ENCODE peak calls at places on chromosomes 1 and 21, in eight cellular contexts. One of them, this sample, is unnamed.

GRCh38 chr1:152110860-152111514 is 4.3 kb downstream of the TCHH start:
- DNase-seq in OCI-LY7: no peak
- DNase-seq in upper lobe of right lung: peak; percentile 67
- DNase-seq in cardiac muscle cell: peak; percentile 61
- DNase-seq in MM.1S: peak; percentile 54
- DNase-seq in heart right ventricle: peak; percentile 18
- DNase-seq in colonic mucosa: peak; percentile 50
- DNase-seq in stomach: no peak
- DNase-seq in this sample: no peak

GRCh38 chr1:115432061-115432460 is 94.0 kb upstream of the NGF start:
- DNase-seq in upper lobe of right lung: no peak
- DNase-seq in OCI-LY7: no peak
- DNase-seq in cardiac muscle cell: peak; percentile 78
- DNase-seq in heart right ventricle: no peak
- DNase-seq in colonic mucosa: no peak
- DNase-seq in stomach: no peak
- DNase-seq in MM.1S: no peak
- DNase-seq in this sample: no peak

GRCh38 chr1:117795190-117795589 is 134.2 kb downstream of the GDAP2 start:
- DNase-seq in stomach: no peak
- DNase-seq in upper lobe of right lung: no peak
- DNase-seq in colonic mucosa: no peak
- DNase-seq in MM.1S: no peak
- DNase-seq in OCI-LY7: no peak
- DNase-seq in heart right ventricle: peak; percentile 22
- DNase-seq in cardiac muscle cell: peak; percentile 70
- DNase-seq in this sample: no peak

GRCh38 chr21:37153193-37153934 is 80.3 kb downstream of the TTC3 start:
- DNase-seq in upper lobe of right lung: no peak
- DNase-seq in OCI-LY7: no peak
- DNase-seq in cardiac muscle cell: peak; percentile 88
- DNase-seq in colonic mucosa: peak; percentile 40
- DNase-seq in heart right ventricle: no peak
- DNase-seq in stomach: no peak
- DNase-seq in MM.1S: no peak
- DNase-seq in this sample: no peak

GRCh38 chr1:169236143-169236542 is 129.7 kb downstream of the ATP1B1 start:
- DNase-seq in MM.1S: no peak
- DNase-seq in OCI-LY7: no peak
- DNase-seq in heart right ventricle: no peak
- DNase-seq in colonic mucosa: no peak
- DNase-seq in upper lobe of right lung: no peak
- DNase-seq in stomach: no peak
- DNase-seq in cardiac muscle cell: peak; percentile 40
- DNase-seq in this sample: no peak

GRCh38 chr1:35406103-35406502 is 137.6 kb downstream of the ZMYM4 start:
- DNase-seq in MM.1S: no peak
- DNase-seq in heart right ventricle: no peak
- DNase-seq in cardiac muscle cell: no peak
- DNase-seq in stomach: no peak
- DNase-seq in colonic mucosa: no peak
- DNase-seq in upper lobe of right lung: no peak
- DNase-seq in OCI-LY7: no peak
- DNase-seq in this sample: no peak

GRCh38 chr1:3604468-3604974 is 6.8 kb downstream of the MEGF6 start:
- DNase-seq in heart right ventricle: no peak
- DNase-seq in stomach: no peak
- DNase-seq in OCI-LY7: no peak
- DNase-seq in cardiac muscle cell: no peak
- DNase-seq in upper lobe of right lung: no peak
- DNase-seq in MM.1S: no peak
- DNase-seq in colonic mucosa: no peak
- DNase-seq in this sample: no peak

GRCh38 chr1:89780721-89781120 is 40.1 kb upstream of the LRRC8D start:
- DNase-seq in heart right ventricle: no peak
- DNase-seq in cardiac muscle cell: peak; percentile 47
- DNase-seq in MM.1S: peak; percentile 26
- DNase-seq in upper lobe of right lung: no peak
- DNase-seq in stomach: no peak
- DNase-seq in OCI-LY7: peak; percentile 60
- DNase-seq in colonic mucosa: no peak
- DNase-seq in this sample: peak; percentile 39

GRCh38 chr1:44545961-44546360 is 128.3 kb downstream of the TMEM53 start:
- DNase-seq in stomach: no peak
- DNase-seq in heart right ventricle: no peak
- DNase-seq in MM.1S: no peak
- DNase-seq in upper lobe of right lung: no peak
- DNase-seq in OCI-LY7: no peak
- DNase-seq in cardiac muscle cell: no peak
- DNase-seq in colonic mucosa: no peak
- DNase-seq in this sample: no peak

GRCh38 chr1:204637985-204638356 is 47.6 kb downstream of the LRRN2 start:
- DNase-seq in cardiac muscle cell: no peak
- DNase-seq in upper lobe of right lung: no peak
- DNase-seq in heart right ventricle: no peak
- DNase-seq in colonic mucosa: peak; percentile 27
- DNase-seq in stomach: no peak
- DNase-seq in OCI-LY7: no peak
- DNase-seq in MM.1S: no peak
- DNase-seq in this sample: no peak

GRCh38 chr1:174902531-174903099 is 97.1 kb upstream of the CACYBP start:
- DNase-seq in colonic mucosa: no peak
- DNase-seq in heart right ventricle: no peak
- DNase-seq in cardiac muscle cell: no peak
- DNase-seq in MM.1S: no peak
- DNase-seq in OCI-LY7: no peak
- DNase-seq in stomach: no peak
- DNase-seq in upper lobe of right lung: no peak
- DNase-seq in this sample: no peak

GRCh38 chr1:2236695-2237677 is 8.9 kb downstream of the SKI start:
- DNase-seq in heart right ventricle: no peak
- DNase-seq in upper lobe of right lung: no peak
- DNase-seq in stomach: no peak
- DNase-seq in cardiac muscle cell: no peak
- DNase-seq in colonic mucosa: no peak
- DNase-seq in MM.1S: no peak
- DNase-seq in OCI-LY7: no peak
- DNase-seq in this sample: peak; percentile 62

GRCh38 chr1:178537445-178538090 is 24.7 kb downstream of the TEX35 start:
- DNase-seq in stomach: no peak
- DNase-seq in MM.1S: no peak
- DNase-seq in OCI-LY7: no peak
- DNase-seq in heart right ventricle: no peak
- DNase-seq in upper lobe of right lung: no peak
- DNase-seq in colonic mucosa: peak; percentile 63
- DNase-seq in cardiac muscle cell: no peak
- DNase-seq in this sample: no peak

GRCh38 chr21:15433091-15433490 is 296.7 kb upstream of the USP25 start:
- DNase-seq in heart right ventricle: no peak
- DNase-seq in stomach: no peak
- DNase-seq in MM.1S: no peak
- DNase-seq in colonic mucosa: no peak
- DNase-seq in OCI-LY7: no peak
- DNase-seq in cardiac muscle cell: no peak
- DNase-seq in upper lobe of right lung: no peak
- DNase-seq in this sample: no peak

GRCh38 chr1:228275435-228276342 is 67.8 kb downstream of the OBSCN start:
- DNase-seq in MM.1S: peak; percentile 69
- DNase-seq in colonic mucosa: peak; percentile 94
- DNase-seq in heart right ventricle: peak; percentile 85
- DNase-seq in OCI-LY7: peak; percentile 81
- DNase-seq in cardiac muscle cell: peak; percentile 90
- DNase-seq in stomach: peak; percentile 86
- DNase-seq in upper lobe of right lung: peak; percentile 91
- DNase-seq in this sample: peak; percentile 82

GRCh38 chr21:44670642-44671432 is 4.1 kb upstream of the KRTAP12-2 start:
- DNase-seq in upper lobe of right lung: no peak
- DNase-seq in OCI-LY7: no peak
- DNase-seq in heart right ventricle: no peak
- DNase-seq in cardiac muscle cell: no peak
- DNase-seq in stomach: no peak
- DNase-seq in MM.1S: no peak
- DNase-seq in colonic mucosa: no peak
- DNase-seq in this sample: no peak

DNA sequence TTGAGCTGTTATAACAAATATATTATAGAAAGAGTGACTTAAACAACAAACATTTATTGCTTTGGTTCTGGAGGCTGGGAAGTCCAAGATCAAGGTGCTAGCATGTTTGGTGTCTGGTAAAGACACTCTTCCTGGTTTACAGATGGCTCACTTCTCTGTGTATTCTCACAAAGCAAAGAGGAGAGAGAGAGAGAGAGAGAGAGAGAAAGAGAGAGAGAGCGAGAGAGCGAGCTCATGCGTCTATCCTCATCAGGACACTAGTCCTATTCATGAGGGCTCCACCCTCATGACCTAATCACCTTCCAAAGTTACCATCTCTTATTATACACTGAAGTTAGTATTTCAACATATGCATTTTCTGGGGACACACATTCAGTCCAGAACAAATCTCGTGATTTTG is 32.7 kb upstream of the PCP4 start:
- DNase-seq in colonic mucosa: no peak
- DNase-seq in cardiac muscle cell: no peak
- DNase-seq in stomach: no peak
- DNase-seq in OCI-LY7: no peak
- DNase-seq in upper lobe of right lung: no peak
- DNase-seq in MM.1S: no peak
- DNase-seq in heart right ventricle: no peak
- DNase-seq in this sample: no peak
- H3K36me3 ChIP-seq in colonic mucosa: no peaks in the 10 kb centered on the region
- H3K36me3 ChIP-seq in cardiac muscle cell: no peaks in the 10 kb centered on the region
- H3K36me3 ChIP-seq in stomach: no peaks in the 10 kb centered on the region
- H3K36me3 ChIP-seq in OCI-LY7: no peaks in the 10 kb centered on the region
- H3K36me3 ChIP-seq in upper lobe of right lung: no peaks in the 10 kb centered on the region
- H3K36me3 ChIP-seq in MM.1S: no peaks in the 10 kb centered on the region
- H3K36me3 ChIP-seq in heart right ventricle: no peaks in the 10 kb centered on the region
- H3K36me3 ChIP-seq in this sample: no peaks in the 10 kb centered on the region

GRCh38 chr1:201515895-201516294 is 9.0 kb upstream of the CSRP1 start:
- DNase-seq in MM.1S: no peak
- DNase-seq in stomach: no peak
- DNase-seq in upper lobe of right lung: no peak
- DNase-seq in heart right ventricle: no peak
- DNase-seq in cardiac muscle cell: no peak
- DNase-seq in colonic mucosa: no peak
- DNase-seq in OCI-LY7: no peak
- DNase-seq in this sample: no peak
- H3K4me1 ChIP-seq in MM.1S: peaks cover 15% of the 10 kb centered on the region
- H3K4me1 ChIP-seq in stomach: peaks cover 51% of the 10 kb centered on the region
- H3K4me1 ChIP-seq in upper lobe of right lung: peaks cover 22% of the 10 kb centered on the region
- H3K4me1 ChIP-seq in heart right ventricle: peaks cover 29% of the 10 kb centered on the region
- H3K4me1 ChIP-seq in cardiac muscle cell: peaks cover 30% of the 10 kb centered on the region
- H3K4me1 ChIP-seq in colonic mucosa: no peaks in the 10 kb centered on the region
- H3K4me1 ChIP-seq in OCI-LY7: peaks cover 21% of the 10 kb centered on the region
- H3K4me1 ChIP-seq in this sample: no peaks in the 10 kb centered on the region

GRCh38 chr1:21828075-21828474 is 16.0 kb downstream of the LDLRAD2 start:
- DNase-seq in MM.1S: no peak
- DNase-seq in heart right ventricle: no peak
- DNase-seq in OCI-LY7: no peak
- DNase-seq in colonic mucosa: no peak
- DNase-seq in cardiac muscle cell: no peak
- DNase-seq in upper lobe of right lung: no peak
- DNase-seq in stomach: no peak
- DNase-seq in this sample: no peak

GRCh38 chr1:21827141-21827679 is 15.1 kb downstream of the LDLRAD2 start:
- DNase-seq in MM.1S: no peak
- DNase-seq in upper lobe of right lung: no peak
- DNase-seq in OCI-LY7: no peak
- DNase-seq in colonic mucosa: no peak
- DNase-seq in heart right ventricle: no peak
- DNase-seq in cardiac muscle cell: no peak
- DNase-seq in stomach: no peak
- DNase-seq in this sample: no peak

GRCh38 chr1:21823980-21824702 is 12.1 kb downstream of the LDLRAD2 start:
- DNase-seq in heart right ventricle: no peak
- DNase-seq in stomach: no peak
- DNase-seq in cardiac muscle cell: no peak
- DNase-seq in colonic mucosa: no peak
- DNase-seq in OCI-LY7: no peak
- DNase-seq in MM.1S: no peak
- DNase-seq in upper lobe of right lung: no peak
- DNase-seq in this sample: no peak

GRCh38 chr1:21823206-21823979 is 11.3 kb downstream of the LDLRAD2 start:
- DNase-seq in upper lobe of right lung: no peak
- DNase-seq in cardiac muscle cell: no peak
- DNase-seq in heart right ventricle: no peak
- DNase-seq in MM.1S: no peak
- DNase-seq in stomach: no peak
- DNase-seq in OCI-LY7: no peak
- DNase-seq in colonic mucosa: no peak
- DNase-seq in this sample: no peak

DNA sequence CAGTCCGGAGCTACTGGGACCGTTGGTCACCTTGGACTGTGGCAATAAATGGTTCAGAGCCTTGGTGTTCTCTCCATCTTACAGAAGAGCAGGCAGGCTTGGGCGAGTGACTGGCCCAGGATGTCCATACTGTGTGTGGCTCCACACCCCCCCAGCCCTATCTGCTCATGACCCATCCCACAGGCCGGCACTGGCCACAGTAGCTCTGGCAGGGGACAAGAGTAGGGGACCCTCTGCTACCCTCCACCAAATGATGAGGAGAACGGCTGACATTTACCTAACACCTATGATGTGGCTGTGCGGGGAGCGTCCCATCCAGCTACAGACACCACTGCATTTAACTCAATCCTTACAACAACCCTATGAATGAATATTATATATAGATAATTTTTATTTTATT is 13.3 kb downstream of the LDLRAD2 start:
- DNase-seq in upper lobe of right lung: no peak
- DNase-seq in cardiac muscle cell: no peak
- DNase-seq in heart right ventricle: no peak
- DNase-seq in MM.1S: no peak
- DNase-seq in OCI-LY7: no peak
- DNase-seq in stomach: no peak
- DNase-seq in colonic mucosa: no peak
- DNase-seq in this sample: no peak
- H3K36me3 ChIP-seq in upper lobe of right lung: peaks cover 83% of the 10 kb centered on the region
- H3K36me3 ChIP-seq in cardiac muscle cell: peaks cover 45% of the 10 kb centered on the region
- H3K36me3 ChIP-seq in heart right ventricle: peaks cover 56% of the 10 kb centered on the region
- H3K36me3 ChIP-seq in MM.1S: no peaks in the 10 kb centered on the region
- H3K36me3 ChIP-seq in OCI-LY7: no peaks in the 10 kb centered on the region
- H3K36me3 ChIP-seq in stomach: peaks cover 95% of the 10 kb centered on the region
- H3K36me3 ChIP-seq in colonic mucosa: peaks cover 8% of the 10 kb centered on the region
- H3K36me3 ChIP-seq in this sample: no peaks in the 10 kb centered on the region

DNA sequence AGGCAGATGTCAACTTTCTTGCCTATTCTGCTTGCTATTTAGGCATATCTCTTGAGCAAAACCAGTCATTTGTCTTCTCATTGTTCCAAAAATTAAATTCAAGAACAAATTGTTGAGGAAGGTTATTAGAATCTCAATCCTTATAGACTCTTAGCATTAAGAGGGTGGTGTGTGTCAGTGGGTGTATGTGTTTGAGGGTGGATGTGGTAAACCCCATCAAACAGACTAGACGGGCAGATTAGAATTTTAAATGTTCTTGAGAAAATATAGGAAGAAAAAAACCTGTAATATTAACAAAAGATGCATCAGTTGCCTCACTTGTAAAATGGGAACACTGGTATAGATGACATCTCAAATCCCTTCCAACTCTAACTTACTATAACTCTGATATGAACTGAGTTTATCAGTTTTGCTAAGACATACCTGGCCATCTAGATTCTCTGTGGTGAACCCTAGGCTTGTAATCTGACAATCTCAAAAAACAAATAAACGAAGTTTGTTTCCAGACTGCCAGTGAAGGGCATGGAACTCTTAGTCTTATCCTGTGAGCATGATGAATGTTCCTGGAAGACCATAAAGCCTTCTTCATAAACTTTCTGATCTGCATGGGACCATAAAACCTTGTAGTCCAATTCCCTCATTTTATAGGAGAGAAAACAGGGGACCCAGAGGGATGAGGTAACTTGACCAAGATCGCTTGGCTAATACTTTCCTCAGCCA is 176.3 kb upstream of the SGIP1 start:
- DNase-seq in cardiac muscle cell: no peak
- DNase-seq in MM.1S: no peak
- DNase-seq in upper lobe of right lung: no peak
- DNase-seq in OCI-LY7: no peak
- DNase-seq in heart right ventricle: no peak
- DNase-seq in colonic mucosa: no peak
- DNase-seq in stomach: no peak
- DNase-seq in this sample: peak; percentile 41
- H3K4me1 ChIP-seq in cardiac muscle cell: peaks cover 18% of the 10 kb centered on the region
- H3K4me1 ChIP-seq in MM.1S: no peaks in the 10 kb centered on the region
- H3K4me1 ChIP-seq in upper lobe of right lung: peaks cover 32% of the 10 kb centered on the region
- H3K4me1 ChIP-seq in OCI-LY7: peaks cover 16% of the 10 kb centered on the region
- H3K4me1 ChIP-seq in heart right ventricle: peaks cover 67% of the 10 kb centered on the region
- H3K4me1 ChIP-seq in colonic mucosa: no peaks in the 10 kb centered on the region
- H3K4me1 ChIP-seq in stomach: peaks cover 44% of the 10 kb centered on the region
- H3K4me1 ChIP-seq in this sample: peaks cover 55% of the 10 kb centered on the region

This sample was measured in naive thymus-derived CD4-positive, alpha-beta T cell.